ENCODE peak calls at places on chromosomes 13 and 19, in four cellular contexts. Y is stomach, H is kidney glomerular epithelial cell, R is activated T-helper 1 cell treated with Interleukin-2 at 50 U/mL for 16 hours. J is an unnamed sample.

GRCh38 chr13:43356566-43356965 is 333.2 kb downstream of the DNAJC15 start:
- DNase-seq in Y (no peak), H (no peak), R (no peak), J (no peak)

GRCh38 chr13:106532111-106532929 is 3.1 kb downstream of the EFNB2 start:
- DNase-seq in H (peak; percentile 30), Y (no peak), R (no peak), J (no peak)

GRCh38 chr19:6534451-6535093 is 3.7 kb downstream of the TNFSF9 start:
- DNase-seq in R (no peak), Y (no peak), H (no peak), J (no peak)

GRCh38 chr13:114100446-114101320 is 31.7 kb downstream of the RASA3 start:
- DNase-seq in R (no peak), Y (no peak), H (no peak), J (no peak)

GRCh38 chr13:114148521-114148855 is 16.1 kb upstream of the RASA3 start:
- DNase-seq in H (no peak), Y (peak; percentile 51), R (peak; percentile 80), J (no peak)

GRCh38 chr19:40630571-40631160 is 29.5 kb downstream of the LTBP4 start:
- DNase-seq in Y (no peak), H (no peak), R (no peak), J (no peak)

GRCh38 chr13:73194310-73194709 is 135.5 kb downstream of the KLF5 start:
- DNase-seq in R (no peak), H (no peak), Y (no peak), J (no peak)

GRCh38 chr19:13262450-13262849 is 112.2 kb downstream of the IER2 start:
- DNase-seq in R (no peak), Y (no peak), H (peak; percentile 34), J (peak; percentile 49)

GRCh38 chr13:107866666-107867623 is 348.4 kb downstream of the LIG4 start:
- DNase-seq in H (peak; percentile 43), Y (no peak), R (no peak), J (peak; percentile 29)

GRCh38 chr19:10587022-10587838 is at the start of gene AP1M2:
- DNase-seq in Y (peak; percentile 67), R (no peak), H (no peak), J (no peak)

GRCh38 chr19:7360393-7360984 is 11.8 kb downstream of the ARHGEF18 start:
- DNase-seq in R (no peak), H (no peak), Y (no peak), J (no peak)

GRCh38 chr13:44471686-44472085 is 98.1 kb downstream of the SERP2 start:
- DNase-seq in R (no peak), H (peak; percentile 22), Y (no peak), J (peak; percentile 27)

GRCh38 chr13:25462301-25463125 is 90.7 kb downstream of the ATP8A2 start:
- DNase-seq in H (peak; percentile 58), R (no peak), Y (no peak), J (peak; percentile 35)

GRCh38 chr13:111210488-111210887 is 95.4 kb downstream of the ARHGEF7 start:
- DNase-seq in Y (no peak), R (no peak), H (peak; percentile 76), J (peak; percentile 47)

GRCh38 chr13:40629678-40630384 is 36.6 kb downstream of the FOXO1 start:
- DNase-seq in R (no peak), Y (no peak), H (no peak), J (no peak)

GRCh38 chr13:65677906-65678305 is 1552.2 kb downstream of the PCDH9 start:
- DNase-seq in Y (no peak), H (no peak), R (no peak), J (no peak)

GRCh38 chr19:39407644-39408391 is 1.2 kb downstream of the ZFP36 start:
- DNase-seq in Y (peak; percentile 76), R (peak; percentile 73), H (no peak), J (no peak)

GRCh38 chr13:76830805-76831204 is 55.4 kb downstream of the KCTD12 start:
- DNase-seq in R (no peak), Y (no peak), H (no peak), J (no peak)

GRCh38 chr19:50046649-50047503 is 21.1 kb downstream of the ZNF473 start:
- DNase-seq in R (peak; percentile 33), Y (peak; percentile 29), H (peak; percentile 5), J (no peak)

GRCh38 chr19:49427855-49428546 is 2.8 kb downstream of the GFY start:
- DNase-seq in H (no peak), Y (peak; percentile 40), R (no peak), J (no peak)

GRCh38 chr13:112184261-112184660 is 117.3 kb downstream of the SOX1 start:
- DNase-seq in H (no peak), R (no peak), Y (no peak), J (no peak)

GRCh38 chr19:16244091-16244490 is 46.4 kb downstream of the AP1M1 start:
- DNase-seq in R (no peak), Y (no peak), H (no peak), J (no peak)

GRCh38 chr13:37918116-37919100 is 48.8 kb upstream of the TRPC4 start:
- DNase-seq in R (no peak), H (no peak), Y (no peak), J (no peak)

J was measured in RCC 7860.